ENCODE peak calls at places on chromosomes 6 and 20, in eight cellular contexts. U, Y, F, C, J, X, S and W are unnamed samples.

GRCh38 chr20:610130-611046 is at the start of gene TCF15:
- DNase-seq in U (no peak), Y (peak; percentile 100), F (no peak), C (no peak), J (peak; percentile 21), X (peak; percentile 67), S (no peak), W (peak; percentile 54)

GRCh38 chr6:152277826-152278247 is 359.3 kb downstream of the SYNE1 start:
- DNase-seq in U (no peak), Y (no peak), F (peak; percentile 77), C (no peak), J (no peak), X (peak; percentile 17), S (no peak), W (no peak)

GRCh38 chr6:145087034-145087433 is 648.3 kb downstream of the EPM2A start:
- DNase-seq in U (no peak), Y (no peak), F (no peak), C (no peak), J (no peak), X (no peak), S (no peak), W (no peak)

GRCh38 chr6:36563237-36563927 is 16.1 kb upstream of the STK38 start:
- DNase-seq in U (no peak), Y (peak; percentile 54), F (no peak), C (no peak), J (no peak), X (no peak), S (no peak), W (no peak)

GRCh38 chr6:150403458-150404245 is 34.8 kb downstream of the IYD start:
- DNase-seq in U (no peak), Y (no peak), F (no peak), C (no peak), J (no peak), X (peak; percentile 77), S (no peak), W (no peak)

GRCh38 chr20:60057866-60058807 is 99.9 kb downstream of the CDH26 start:
- DNase-seq in U (no peak), Y (peak; percentile 51), F (no peak), C (no peak), J (peak; percentile 65), X (peak; percentile 28), S (no peak), W (no peak)

GRCh38 chr6:167424060-167424673 is 99.3 kb downstream of the TTLL2 start:
- DNase-seq in U (no peak), Y (no peak), F (peak; percentile 85), C (no peak), J (no peak), X (no peak), S (no peak), W (no peak)

GRCh38 chr20:12113075-12113467 is 195.4 kb downstream of the BTBD3 start:
- DNase-seq in U (no peak), Y (no peak), F (no peak), C (no peak), J (no peak), X (no peak), S (no peak), W (no peak)

GRCh38 chr6:7579850-7580249 is 10.1 kb upstream of the SNRNP48 start:
- DNase-seq in U (no peak), Y (no peak), F (no peak), C (no peak), J (no peak), X (no peak), S (no peak), W (no peak)

GRCh38 chr6:27452496-27452897 is 20.4 kb downstream of the ZNF184 start:
- DNase-seq in U (no peak), Y (no peak), F (no peak), C (no peak), J (no peak), X (no peak), S (no peak), W (no peak)

GRCh38 chr6:11727995-11728961 is 50.3 kb downstream of the ADTRP start:
- DNase-seq in U (no peak), Y (no peak), F (no peak), C (no peak), J (no peak), X (no peak), S (no peak), W (no peak)

GRCh38 chr6:44715188-44715587 is 327.7 kb downstream of the CDC5L start:
- DNase-seq in U (no peak), Y (no peak), F (no peak), C (no peak), J (no peak), X (no peak), S (no peak), W (no peak)

GRCh38 chr20:32581839-32582658 is 3.1 kb downstream of the NOL4L start:
- DNase-seq in U (no peak), Y (no peak), F (no peak), C (no peak), J (no peak), X (no peak), S (no peak), W (no peak)

GRCh38 chr20:45579184-45579583 is at the start of gene WFDC8:
- DNase-seq in U (no peak), Y (no peak), F (no peak), C (no peak), J (no peak), X (no peak), S (no peak), W (no peak)

GRCh38 chr6:166029506-166029905 is 138.1 kb downstream of the TBXT start:
- DNase-seq in U (no peak), Y (no peak), F (no peak), C (no peak), J (no peak), X (no peak), S (no peak), W (no peak)

GRCh38 chr6:21538186-21538798 is 55.3 kb upstream of the SOX4 start:
- DNase-seq in U (no peak), Y (no peak), F (peak; percentile 64), C (no peak), J (no peak), X (no peak), S (no peak), W (no peak)

GRCh38 chr6:98832282-98833100 is 1.9 kb upstream of the POU3F2 start:
- DNase-seq in U (peak; percentile 72), Y (peak; percentile 58), F (no peak), C (no peak), J (peak; percentile 82), X (no peak), S (no peak), W (no peak)

GRCh38 chr6:152605901-152606390 is 31.2 kb downstream of the SYNE1 start:
- DNase-seq in U (no peak), Y (no peak), F (no peak), C (no peak), J (no peak), X (no peak), S (no peak), W (no peak)

GRCh38 chr6:19472850-19473249 is 364.3 kb upstream of the ID4 start:
- DNase-seq in U (no peak), Y (peak; percentile 33), F (no peak), C (no peak), J (no peak), X (no peak), S (no peak), W (no peak)

GRCh38 chr6:157597461-157598312 is 216.7 kb downstream of the ZDHHC14 start:
- DNase-seq in U (no peak), Y (peak; percentile 72), F (peak; percentile 56), C (no peak), J (peak; percentile 50), X (peak; percentile 49), S (no peak), W (peak; percentile 31)